ENCODE peak calls at places on chromosomes 11 and 22, in ten cellular contexts. N is fibroblast of lung, B is spleen, L is cardiac muscle cell, J is heart right ventricle, X is ovary, K is HCT116, Y is uterus, G is thyroid gland, S is MM.1S. R is an unnamed sample.

GRCh38 chr11:130213143-130213978 is 53.8 kb downstream of the ST14 start:
- DNase-seq in N (peak; percentile 8), B (peak; percentile 95), L (peak; percentile 35), J (peak; percentile 74), X (peak; percentile 36), K (peak; percentile 3), Y (no peak), G (peak; percentile 66), S (peak; percentile 47), R (no peak)

GRCh38 chr11:23490557-23491235 is 630.4 kb upstream of the CCDC179 start:
- DNase-seq in N (no peak), B (no peak), L (no peak), J (no peak), X (no peak), K (no peak), Y (no peak), G (no peak), S (no peak), R (no peak)

GRCh38 chr22:40348025-40348658 is 1.8 kb downstream of the ADSL start:
- DNase-seq in N (peak; percentile 45), B (peak; percentile 84), L (peak; percentile 78), J (no peak), X (no peak), K (peak; percentile 40), Y (no peak), G (peak; percentile 57), S (peak; percentile 57), R (peak; percentile 26)

GRCh38 chr11:34359548-34359891 is 1.7 kb upstream of the ABTB2 start:
- DNase-seq in N (no peak), B (no peak), L (no peak), J (no peak), X (no peak), K (peak; percentile 21), Y (no peak), G (no peak), S (no peak), R (no peak)

GRCh38 chr11:35160902-35161585 is 22.1 kb downstream of the CD44 start:
- DNase-seq in N (no peak), B (no peak), L (no peak), J (no peak), X (no peak), K (no peak), Y (no peak), G (no peak), S (no peak), R (no peak)

GRCh38 chr11:78622666-78623065 is 48.0 kb upstream of the NARS2 start:
- DNase-seq in N (no peak), B (no peak), L (no peak), J (no peak), X (no peak), K (no peak), Y (no peak), G (no peak), S (no peak), R (no peak)

GRCh38 chr22:17117890-17118289 is 3.3 kb downstream of the TMEM121B start:
- DNase-seq in N (no peak), B (peak; percentile 21), L (no peak), J (no peak), X (no peak), K (no peak), Y (no peak), G (no peak), S (no peak), R (no peak)

GRCh38 chr11:128555606-128556005 is 31.8 kb downstream of the ETS1 start:
- DNase-seq in N (peak; percentile 39), B (no peak), L (peak; percentile 39), J (no peak), X (no peak), K (peak; percentile 13), Y (no peak), G (peak; percentile 26), S (no peak), R (no peak)

GRCh38 chr11:107017433-107018227 is 646 bp downstream of the GUCY1A2 start:
- DNase-seq in N (peak; percentile 54), B (peak; percentile 78), L (peak; percentile 76), J (peak; percentile 59), X (peak; percentile 10), K (no peak), Y (peak; percentile 72), G (peak; percentile 52), S (peak; percentile 75), R (peak; percentile 22)

GRCh38 chr22:37267128-37267587 is 15.2 kb upstream of the CYTH4 start:
- DNase-seq in N (no peak), B (peak; percentile 93), L (peak; percentile 51), J (peak; percentile 53), X (peak; percentile 15), K (no peak), Y (no peak), G (peak; percentile 20), S (peak; percentile 67), R (no peak)

GRCh38 chr11:12746593-12747097 is 72.4 kb downstream of the TEAD1 start:
- DNase-seq in N (peak; percentile 95), B (no peak), L (peak; percentile 93), J (peak; percentile 77), X (peak; percentile 95), K (peak; percentile 78), Y (peak; percentile 91), G (peak; percentile 98), S (no peak), R (peak; percentile 92)

GRCh38 chr11:43573873-43574272 is 106.7 kb upstream of the HSD17B12 start:
- DNase-seq in N (no peak), B (no peak), L (no peak), J (no peak), X (no peak), K (no peak), Y (no peak), G (no peak), S (no peak), R (no peak)

GRCh38 chr11:117911694-117912093 is 17.5 kb downstream of the TMPRSS13 start:
- DNase-seq in N (no peak), B (no peak), L (no peak), J (no peak), X (no peak), K (no peak), Y (no peak), G (no peak), S (no peak), R (no peak)

GRCh38 chr11:101508370-101508769 is 75.4 kb downstream of the TRPC6 start:
- DNase-seq in N (no peak), B (no peak), L (no peak), J (no peak), X (no peak), K (no peak), Y (no peak), G (no peak), S (no peak), R (no peak)

GRCh38 chr11:116504541-116505149 is 268.1 kb downstream of the BUD13 start:
- DNase-seq in N (no peak), B (no peak), L (no peak), J (no peak), X (no peak), K (no peak), Y (no peak), G (no peak), S (no peak), R (no peak)

GRCh38 chr11:75813622-75814039 is 1.4 kb upstream of the UVRAG start:
- DNase-seq in N (peak; percentile 51), B (no peak), L (no peak), J (no peak), X (no peak), K (no peak), Y (no peak), G (no peak), S (no peak), R (peak; percentile 23)

GRCh38 chr22:47808236-47808845 is 1045.9 kb downstream of the TBC1D22A start:
- DNase-seq in N (no peak), B (no peak), L (no peak), J (no peak), X (no peak), K (no peak), Y (no peak), G (no peak), S (no peak), R (no peak)
- H3K9me3 ChIP-seq in N (no peaks in the 10 kb centered on the region), B (no peaks in the 10 kb centered on the region), L (no peaks in the 10 kb centered on the region), J (no peaks in the 10 kb centered on the region), X (no peaks in the 10 kb centered on the region), K (no peaks in the 10 kb centered on the region), Y (no peaks in the 10 kb centered on the region), G (no peaks in the 10 kb centered on the region), S (no peaks in the 10 kb centered on the region), R (peaks cover 16% of the 10 kb centered on the region)

DNA sequence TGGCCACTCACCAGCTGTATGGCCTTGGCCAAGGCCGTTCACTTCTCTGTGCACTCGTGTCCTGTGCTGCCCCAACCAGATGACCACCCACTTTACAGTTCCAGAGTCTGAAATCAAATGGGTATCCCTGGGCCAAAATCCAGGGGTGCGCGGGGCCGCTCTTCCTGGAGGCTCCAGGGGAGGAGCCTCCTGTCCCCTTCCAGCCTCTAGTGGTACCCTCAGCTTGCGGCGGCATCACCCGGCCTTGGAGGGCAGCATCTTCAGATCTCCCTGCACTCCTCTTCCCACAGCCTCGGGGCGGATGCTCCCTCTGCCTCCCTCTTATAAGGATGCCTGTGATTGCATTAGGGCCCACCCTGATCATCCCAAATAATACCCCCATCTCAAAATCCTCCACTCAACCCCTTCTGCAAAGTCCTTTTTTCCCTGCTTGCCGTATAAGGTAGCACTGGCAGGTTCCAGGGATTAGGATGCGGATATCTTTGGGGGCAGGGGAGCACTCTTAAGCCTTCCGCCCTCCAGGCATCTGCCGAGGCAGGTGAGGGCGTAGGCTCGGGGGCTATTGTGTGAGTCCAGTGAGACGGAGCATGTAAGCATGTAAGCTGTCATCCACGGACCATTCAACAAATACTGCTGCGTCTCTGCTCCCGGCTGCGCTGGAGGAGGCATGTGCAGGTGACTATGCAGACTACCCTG is 24.4 kb upstream of the SHISAL1 start:
- DNase-seq in N (no peak), B (no peak), L (no peak), J (no peak), X (no peak), K (no peak), Y (no peak), G (no peak), S (no peak), R (no peak)
- H3K4me3 ChIP-seq in N (no peak overlapping the region), B (no peak overlapping the region), L (no peak overlapping the region), J (no peak overlapping the region), X (no peak overlapping the region), K (no peak overlapping the region), Y (no peak overlapping the region), G (no peak overlapping the region), S (no peak overlapping the region), R (no peak overlapping the region)

GRCh38 chr11:57308426-57309060 is 16.2 kb downstream of the TNKS1BP1 start:
- DNase-seq in N (no peak), B (peak; percentile 65), L (no peak), J (no peak), X (no peak), K (no peak), Y (no peak), G (no peak), S (no peak), R (no peak)
- H3K4me1 ChIP-seq in N (peaks cover 37% of the 10 kb centered on the region), B (peaks cover 24% of the 10 kb centered on the region), L (peaks cover 38% of the 10 kb centered on the region), J (peaks cover 94% of the 10 kb centered on the region), X (peaks cover 31% of the 10 kb centered on the region), K (peaks cover 13% of the 10 kb centered on the region), Y (peaks cover 32% of the 10 kb centered on the region), G (peaks cover 84% of the 10 kb centered on the region), S (no peaks in the 10 kb centered on the region), R (peaks cover 52% of the 10 kb centered on the region)

DNA sequence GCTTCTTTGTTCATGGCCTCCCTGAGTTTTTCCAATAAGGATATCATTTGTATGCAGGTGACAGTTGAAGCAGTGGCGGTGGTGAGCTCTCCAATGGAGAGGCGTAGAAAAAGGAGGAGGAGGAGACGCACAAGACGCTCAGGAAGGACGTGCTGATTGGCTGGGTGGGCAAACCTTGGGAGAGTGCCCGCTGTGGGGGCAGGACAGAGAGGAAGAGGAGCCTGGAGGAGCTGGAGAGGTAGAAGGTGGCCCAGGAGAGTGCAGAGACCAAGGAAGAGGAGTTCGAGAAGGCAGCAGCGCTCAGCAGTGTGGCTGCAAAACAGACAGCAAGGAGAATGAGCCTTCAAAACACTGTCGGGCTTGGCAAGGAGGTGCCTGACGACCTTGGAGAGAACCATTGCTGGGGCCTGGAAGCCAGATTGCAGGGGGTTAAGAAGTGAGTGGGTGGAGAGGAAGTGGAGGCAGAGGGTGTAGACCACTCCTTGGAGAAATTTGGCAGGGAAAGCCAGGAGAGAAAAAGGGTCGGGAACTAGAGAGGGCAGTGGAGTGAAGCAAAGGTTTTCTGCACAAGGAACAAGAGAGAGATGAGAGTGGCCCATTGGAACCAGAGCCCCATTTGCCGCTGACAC is 7.5 kb downstream of the CLCF1 start:
- DNase-seq in N (no peak), B (no peak), L (no peak), J (no peak), X (peak; percentile 61), K (no peak), Y (peak; percentile 49), G (peak; percentile 70), S (no peak), R (no peak)
- H3K9me3 ChIP-seq in N (no peaks in the 10 kb centered on the region), B (no peaks in the 10 kb centered on the region), L (no peaks in the 10 kb centered on the region), J (no peaks in the 10 kb centered on the region), X (no peaks in the 10 kb centered on the region), K (no peaks in the 10 kb centered on the region), Y (no peaks in the 10 kb centered on the region), G (no peaks in the 10 kb centered on the region), S (no peaks in the 10 kb centered on the region), R (no peaks in the 10 kb centered on the region)

R was measured in astrocyte.